ENCODE peak calls at places on chromosomes 4 and X, in ten cellular contexts. A, P, E, W, K, V, Z, F, R and U are unnamed samples.

GRCh38 chr4:1644906-1645657 is 39.0 kb downstream of the FAM53A start:
- DNase-seq in A (no peak), P (no peak), E (no peak), W (no peak), K (no peak), V (no peak), Z (peak; percentile 83), F (no peak), R (no peak), U (peak; percentile 72)

GRCh38 chrX:13888284-13888683 is 71.4 kb upstream of the GPM6B start:
- DNase-seq in A (peak; percentile 7), P (no peak), E (no peak), W (no peak), K (no peak), V (no peak), Z (peak; percentile 29), F (no peak), R (no peak), U (no peak)

GRCh38 chr4:166435449-166435848 is 562.4 kb downstream of the TLL1 start:
- DNase-seq in A (no peak), P (no peak), E (no peak), W (no peak), K (no peak), V (no peak), Z (no peak), F (no peak), R (no peak), U (no peak)

GRCh38 chrX:120213438-120214265 is 37.0 kb upstream of the ZBTB33 start:
- DNase-seq in A (peak; percentile 34), P (peak; percentile 2), E (peak; percentile 53), W (peak; percentile 64), K (peak; percentile 23), V (peak; percentile 19), Z (peak; percentile 6), F (peak; percentile 18), R (peak; percentile 52), U (peak; percentile 67)

GRCh38 chr4:40202474-40202873 is 5.6 kb downstream of the RHOH start:
- DNase-seq in A (no peak), P (no peak), E (no peak), W (no peak), K (no peak), V (no peak), Z (no peak), F (no peak), R (no peak), U (no peak)

GRCh38 chrX:120452131-120452530 is 17.0 kb downstream of the LAMP2 start:
- DNase-seq in A (no peak), P (no peak), E (no peak), W (no peak), K (no peak), V (no peak), Z (no peak), F (no peak), R (no peak), U (no peak)

GRCh38 chr4:56146956-56147355 is 198.2 kb downstream of the CEP135 start:
- DNase-seq in A (no peak), P (no peak), E (no peak), W (no peak), K (no peak), V (no peak), Z (no peak), F (no peak), R (no peak), U (no peak)

GRCh38 chr4:113982181-113982580 is 2.7 kb upstream of the ARSJ start:
- DNase-seq in A (no peak), P (no peak), E (no peak), W (no peak), K (no peak), V (no peak), Z (no peak), F (no peak), R (no peak), U (no peak)

GRCh38 chr4:153655928-153656327 is 28.2 kb upstream of the TLR2 start:
- DNase-seq in A (no peak), P (no peak), E (no peak), W (no peak), K (no peak), V (no peak), Z (no peak), F (no peak), R (no peak), U (peak; percentile 53)

GRCh38 chrX:44012484-44013096 is 39.4 kb upstream of the NDP start:
- DNase-seq in A (no peak), P (no peak), E (no peak), W (peak; percentile 68), K (peak; percentile 26), V (peak; percentile 25), Z (no peak), F (peak; percentile 11), R (no peak), U (peak; percentile 29)

GRCh38 chrX:25650216-25650615 is 487.9 kb upstream of the MAGEB18 start:
- DNase-seq in A (no peak), P (no peak), E (peak; percentile 17), W (no peak), K (no peak), V (no peak), Z (no peak), F (no peak), R (no peak), U (no peak)

GRCh38 chr4:152431287-152431686 is 104.6 kb downstream of the FBXW7 start:
- DNase-seq in A (no peak), P (no peak), E (no peak), W (no peak), K (no peak), V (no peak), Z (no peak), F (no peak), R (no peak), U (no peak)

GRCh38 chr4:185167205-185167604 is 24.1 kb downstream of the SLC25A4 start:
- DNase-seq in A (no peak), P (no peak), E (no peak), W (no peak), K (no peak), V (no peak), Z (no peak), F (no peak), R (no peak), U (no peak)

GRCh38 chrX:110341189-110342035 is 17.2 kb upstream of the RTL9 start:
- DNase-seq in A (no peak), P (peak; percentile 44), E (peak; percentile 72), W (no peak), K (no peak), V (no peak), Z (no peak), F (no peak), R (no peak), U (no peak)

GRCh38 chrX:42797646-42798045 is 19.7 kb upstream of the PPP1R2C start:
- DNase-seq in A (no peak), P (no peak), E (no peak), W (no peak), K (no peak), V (no peak), Z (no peak), F (no peak), R (no peak), U (no peak)

GRCh38 chr4:125132281-125132680 is 182.5 kb upstream of the FAT4 start:
- DNase-seq in A (no peak), P (no peak), E (no peak), W (no peak), K (no peak), V (no peak), Z (no peak), F (no peak), R (no peak), U (no peak)

GRCh38 chrX:3216581-3216980 is 129.9 kb downstream of the MXRA5 start:
- DNase-seq in A (no peak), P (no peak), E (no peak), W (no peak), K (no peak), V (no peak), Z (no peak), F (no peak), R (no peak), U (no peak)

GRCh38 chr4:139768913-139769312 is 103.3 kb downstream of the MGST2 start:
- DNase-seq in A (no peak), P (no peak), E (no peak), W (no peak), K (no peak), V (no peak), Z (no peak), F (no peak), R (no peak), U (peak; percentile 26)

GRCh38 chrX:108811891-108812290 is 75.5 kb upstream of the IRS4 start:
- DNase-seq in A (no peak), P (no peak), E (no peak), W (no peak), K (no peak), V (no peak), Z (no peak), F (no peak), R (no peak), U (no peak)

GRCh38 chrX:53234484-53234883 is 9.5 kb upstream of the KDM5C start:
- DNase-seq in A (no peak), P (no peak), E (no peak), W (no peak), K (no peak), V (no peak), Z (no peak), F (no peak), R (no peak), U (no peak)

GRCh38 chr4:146647615-146648383 is 9.1 kb downstream of the POU4F2 start:
- DNase-seq in A (no peak), P (no peak), E (no peak), W (no peak), K (no peak), V (no peak), Z (no peak), F (no peak), R (no peak), U (no peak)

GRCh38 chr4:125060376-125060775 is 254.4 kb upstream of the FAT4 start:
- DNase-seq in A (no peak), P (no peak), E (no peak), W (no peak), K (no peak), V (no peak), Z (no peak), F (no peak), R (no peak), U (no peak)

GRCh38 chrX:21408776-21409175 is 34.6 kb downstream of the CNKSR2 start:
- DNase-seq in A (no peak), P (no peak), E (no peak), W (no peak), K (no peak), V (no peak), Z (no peak), F (no peak), R (no peak), U (no peak)

GRCh38 chr4:7828011-7828720 is 111.5 kb downstream of the AFAP1 start:
- DNase-seq in A (no peak), P (peak; percentile 97), E (no peak), W (peak; percentile 55), K (no peak), V (peak; percentile 37), Z (no peak), F (peak; percentile 61), R (no peak), U (peak; percentile 49)

GRCh38 chr4:2045518-2045951 is 13.6 kb upstream of the NAT8L start:
- DNase-seq in A (no peak), P (no peak), E (no peak), W (no peak), K (no peak), V (no peak), Z (no peak), F (no peak), R (no peak), U (no peak)

GRCh38 chr4:29052266-29052665 is 1667.9 kb upstream of the PCDH7 start:
- DNase-seq in A (no peak), P (no peak), E (no peak), W (no peak), K (no peak), V (no peak), Z (no peak), F (no peak), R (no peak), U (no peak)

GRCh38 chr4:80732010-80732409 is 298.5 kb upstream of the BMP3 start:
- DNase-seq in A (no peak), P (no peak), E (no peak), W (no peak), K (no peak), V (no peak), Z (no peak), F (no peak), R (no peak), U (no peak)

GRCh38 chr4:132818091-132818490 is 331.0 kb upstream of the PCDH10 start:
- DNase-seq in A (no peak), P (no peak), E (no peak), W (no peak), K (no peak), V (no peak), Z (no peak), F (no peak), R (no peak), U (no peak)